ENCODE peak calls at places on chromosomes 7 and 10, in eight cellular contexts. R is prostate gland; S is naive thymus-derived CD4-positive, alpha-beta T cell; K is aorta; G is lower lobe of right lung; M is ovary; C is CD4-positive, alpha-beta T cell; Y is testis. L is an unnamed sample.

GRCh38 chr7:5172196-5172800 is 17.7 kb upstream of the WIPI2 start:
- DNase-seq in C (no peak), K (no peak), R (no peak), G (no peak), S (no peak), M (no peak), Y (no peak), L (no peak)

GRCh38 chr7:137933270-137934017 is 68.4 kb downstream of the CREB3L2 start:
- DNase-seq in S (no peak), G (no peak), Y (peak; percentile 36), R (no peak), M (peak; percentile 64), K (peak; percentile 69), C (no peak), L (no peak)

GRCh38 chr10:24277771-24278518 is 69.0 kb downstream of the KIAA1217 start:
- DNase-seq in R (no peak), M (no peak), K (no peak), G (no peak), C (no peak), Y (no peak), S (no peak), L (no peak)

GRCh38 chr10:50579491-50580259 is 44.1 kb downstream of the SGMS1 start:
- DNase-seq in Y (no peak), S (no peak), G (no peak), K (no peak), R (peak; percentile 59), C (no peak), M (no peak), L (no peak)

GRCh38 chr10:129937351-129937751 is 26.7 kb downstream of the EBF3 start:
- DNase-seq in R (no peak), S (no peak), Y (no peak), G (no peak), C (no peak), M (no peak), K (no peak), L (no peak)

GRCh38 chr10:103622286-103622685 is 128.8 kb downstream of the NEURL1 start:
- DNase-seq in K (no peak), R (no peak), C (no peak), S (no peak), M (no peak), Y (no peak), G (no peak), L (no peak)

GRCh38 chr7:32501522-32501921 is 6.2 kb downstream of the AVL9 start:
- DNase-seq in K (no peak), C (no peak), G (no peak), M (no peak), S (no peak), Y (no peak), R (no peak), L (no peak)

GRCh38 chr7:39733881-39734571 is 110.7 kb downstream of the RALA start:
- DNase-seq in Y (no peak), K (no peak), S (no peak), C (no peak), M (no peak), G (no peak), R (no peak), L (no peak)

GRCh38 chr7:155371884-155372781 is 74.5 kb downstream of the INSIG1 start:
- DNase-seq in R (no peak), Y (no peak), C (no peak), K (peak; percentile 39), S (no peak), M (no peak), G (peak; percentile 49), L (no peak)

GRCh38 chr10:52314822-52315552 is 906 bp downstream of the DKK1 start:
- DNase-seq in R (no peak), S (peak; percentile 19), G (no peak), C (no peak), K (peak; percentile 45), Y (no peak), M (no peak), L (no peak)

GRCh38 chr7:124723012-124723411 is 42.6 kb downstream of the GPR37 start:
- DNase-seq in R (no peak), Y (no peak), G (no peak), S (no peak), K (no peak), C (no peak), M (no peak), L (no peak)

GRCh38 chr10:24950439-24950838 is 2.0 kb downstream of the PRTFDC1 start:
- DNase-seq in C (no peak), R (no peak), K (no peak), S (no peak), G (no peak), M (no peak), Y (no peak), L (no peak)

GRCh38 chr7:118311121-118311803 is 86.8 kb downstream of the ANKRD7 start:
- DNase-seq in R (no peak), Y (no peak), G (no peak), K (no peak), S (no peak), C (no peak), M (no peak), L (no peak)

GRCh38 chr10:133451346-133451745 is 2.4 kb upstream of the SCART1 start:
- DNase-seq in C (no peak), R (no peak), S (no peak), M (no peak), Y (no peak), K (no peak), G (no peak), L (no peak)
- H3K9me3 ChIP-seq in C (peaks cover 31% of the 10 kb centered on the region), R (no peaks in the 10 kb centered on the region), S (peaks cover 28% of the 10 kb centered on the region), M (peaks cover 4% of the 10 kb centered on the region), Y (no peaks in the 10 kb centered on the region), K (peaks cover 3% of the 10 kb centered on the region), G (peaks cover 27% of the 10 kb centered on the region), L (peaks cover 5% of the 10 kb centered on the region)

DNA sequence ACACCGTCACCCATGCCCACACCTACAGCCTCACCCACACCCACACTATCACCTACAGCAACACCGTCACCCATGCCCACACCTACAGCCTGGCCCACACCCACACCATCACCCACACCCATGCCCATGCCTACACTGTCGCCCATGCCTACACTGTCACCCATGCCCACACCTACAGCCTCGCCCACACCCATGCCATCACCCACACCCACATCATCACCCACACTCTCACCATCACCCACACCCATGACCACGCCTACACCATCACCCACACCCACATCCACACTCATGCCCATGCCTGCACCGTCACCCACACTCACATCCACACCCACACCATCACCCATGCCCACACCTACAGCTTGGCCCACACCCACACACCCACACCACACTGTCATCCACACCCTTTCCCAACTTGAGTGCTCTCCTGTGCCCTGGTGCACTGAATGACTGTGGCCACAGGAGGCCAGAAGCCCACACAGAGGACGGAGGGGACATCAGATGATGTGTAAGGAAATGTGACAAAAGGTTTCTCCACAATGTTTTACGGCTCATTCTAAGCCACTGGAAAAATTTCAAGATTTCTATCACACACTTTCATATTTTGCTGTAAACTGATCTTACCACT is 153.3 kb downstream of the WDR37 start:
- DNase-seq in S (no peak), R (no peak), K (no peak), C (no peak), M (no peak), G (no peak), Y (no peak), L (no peak)
- H3K9me3 ChIP-seq in S (no peaks in the 10 kb centered on the region), R (no peaks in the 10 kb centered on the region), K (no peaks in the 10 kb centered on the region), C (no peaks in the 10 kb centered on the region), M (no peaks in the 10 kb centered on the region), G (no peaks in the 10 kb centered on the region), Y (no peaks in the 10 kb centered on the region), L (no peaks in the 10 kb centered on the region)

GRCh38 chr10:43573250-43574034 is 974 bp downstream of the ZNF239 start:
- DNase-seq in Y (no peak), K (no peak), M (no peak), C (no peak), R (no peak), S (no peak), G (no peak), L (no peak)

GRCh38 chr10:43574906-43575305 is 490 bp upstream of the ZNF239 start:
- DNase-seq in R (no peak), Y (no peak), M (no peak), C (no peak), G (no peak), S (no peak), K (no peak), L (no peak)

GRCh38 chr10:43576062-43576461 is 1.6 kb upstream of the ZNF239 start:
- DNase-seq in S (no peak), G (no peak), M (no peak), C (no peak), Y (no peak), K (no peak), R (no peak), L (no peak)

GRCh38 chr10:43576580-43576979 is 2.2 kb upstream of the ZNF239 start:
- DNase-seq in G (no peak), Y (no peak), S (no peak), K (no peak), R (no peak), C (no peak), M (no peak), L (no peak)

DNA sequence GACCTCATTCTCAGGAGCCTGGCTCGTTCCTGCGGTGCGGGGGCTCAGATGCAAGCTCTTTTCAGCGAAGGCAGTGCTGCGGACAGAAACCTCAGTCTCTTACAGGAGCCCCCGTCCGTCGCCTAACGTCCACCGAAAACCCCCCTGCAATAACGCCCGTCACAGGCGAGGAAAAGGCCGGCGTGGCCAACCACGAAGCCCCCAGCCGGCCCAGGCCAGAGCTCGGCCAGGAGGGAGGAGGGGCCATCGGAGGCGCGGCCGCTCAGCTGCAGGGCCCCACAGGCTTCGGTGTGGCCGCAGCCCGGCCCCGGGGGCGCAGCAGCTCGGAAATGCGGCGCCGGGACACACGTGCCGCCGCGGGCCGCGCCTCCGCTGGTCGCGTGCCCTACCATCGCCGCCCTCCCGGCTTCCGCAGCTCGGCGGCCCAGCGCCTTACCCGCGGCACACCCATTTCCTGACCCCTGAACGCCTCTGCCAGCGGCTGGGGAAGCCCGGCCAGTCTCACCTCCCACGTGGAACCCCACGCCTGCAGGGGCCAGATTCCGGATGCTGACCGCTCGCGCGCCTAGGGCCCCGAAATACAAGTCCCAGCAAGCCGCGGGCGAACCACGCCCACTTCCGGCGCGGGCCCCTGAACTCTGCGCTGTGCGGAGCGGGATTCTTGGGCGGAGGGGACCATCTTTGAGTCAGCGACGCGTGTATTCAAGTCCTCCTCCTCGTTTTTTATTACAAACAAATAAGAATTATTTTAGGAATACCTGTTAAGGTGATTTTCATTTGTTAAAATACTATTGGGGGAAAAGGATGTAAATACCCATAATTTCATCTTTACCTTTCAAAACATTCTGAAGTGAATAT is at the start of gene ZNF239:
- DNase-seq in Y (peak; percentile 95), R (peak; percentile 78), K (peak; percentile 96), S (peak; percentile 75), C (peak; percentile 79), M (peak; percentile 90), G (peak; percentile 95), L (peak; percentile 70)
- H3K9me3 ChIP-seq in Y (no peaks in the 10 kb centered on the region), R (no peaks in the 10 kb centered on the region), K (no peaks in the 10 kb centered on the region), S (no peaks in the 10 kb centered on the region), C (no peaks in the 10 kb centered on the region), M (no peaks in the 10 kb centered on the region), G (no peaks in the 10 kb centered on the region), L (peaks cover 2% of the 10 kb centered on the region)

DNA sequence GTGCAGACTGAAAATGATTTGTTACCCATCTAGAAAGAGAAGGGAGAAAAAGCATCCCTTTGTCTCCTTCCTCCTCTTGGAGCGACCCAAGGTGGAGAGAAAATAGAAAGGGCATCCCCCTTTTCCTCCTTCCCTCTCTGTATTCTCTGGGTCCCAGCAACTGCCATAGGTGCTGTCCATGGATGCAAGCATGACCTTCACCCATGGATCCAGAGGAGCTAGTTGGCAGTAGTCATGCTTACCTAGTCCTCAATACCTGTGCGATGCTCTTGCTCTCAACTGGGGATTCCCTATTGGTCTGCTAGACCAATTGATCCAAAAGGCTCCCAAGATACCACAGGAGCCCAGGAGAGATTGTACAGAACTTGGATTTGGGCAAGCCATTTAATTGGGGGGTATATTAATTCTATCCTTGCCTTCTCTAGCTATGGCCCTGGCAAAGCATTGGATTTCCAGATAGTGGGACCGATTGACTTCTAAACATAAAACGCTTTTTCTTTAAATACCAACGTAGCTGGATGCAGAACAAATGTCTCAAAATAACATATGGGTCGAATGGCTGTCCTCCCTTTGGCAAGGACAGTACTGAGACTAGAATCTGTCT is 547.8 kb upstream of the IGFBP3 start:
- DNase-seq in Y (peak; percentile 14), G (no peak), K (no peak), R (no peak), S (no peak), C (no peak), M (no peak), L (no peak)
- H3K9me3 ChIP-seq in Y (no peaks in the 10 kb centered on the region), G (peaks cover 82% of the 10 kb centered on the region), K (peaks cover 30% of the 10 kb centered on the region), R (no peaks in the 10 kb centered on the region), S (peaks cover 59% of the 10 kb centered on the region), C (peaks cover 51% of the 10 kb centered on the region), M (peaks cover 23% of the 10 kb centered on the region), L (peaks cover 9% of the 10 kb centered on the region)